ENCODE peak calls at places on chromosome 3, in seven cellular contexts. E is stimulated activated CD4-positive, alpha-beta T cell treated with anti-CD3 and anti-CD28 coated beads, Interleukin-15, amount 100 ng/mL, for 48 hours; M is pons; Q is heart left ventricle; X is foreskin keratinocyte; C is cerebellum; P is hypothalamus. T is an unnamed sample.
A peak's percentile ranks its signal among the peaks of the same experiment; 100 is the strongest.

GRCh38 chr3:170050753-170051152 is 13.0 kb downstream of the GPR160 start:
- DNase-seq in E (no peak), M (no peak), Q (no peak), X (no peak), C (no peak), P (no peak), T (no peak)

GRCh38 chr3:134347516-134347915 is 26.7 kb downstream of the AMOTL2 start:
- DNase-seq in E (no peak), M (no peak), Q (no peak), X (no peak), C (no peak), P (no peak), T (no peak)

GRCh38 chr3:40719660-40720287 is 195.0 kb downstream of the ZNF621 start:
- DNase-seq in E (no peak), M (no peak), Q (no peak), X (peak; percentile 55), C (peak; percentile 59), P (no peak), T (no peak)

GRCh38 chr3:46677096-46677702 is 16.3 kb downstream of the ALS2CL start:
- DNase-seq in E (no peak), M (no peak), Q (peak; percentile 86), X (no peak), C (no peak), P (no peak), T (no peak)

GRCh38 chr3:127588675-127589577 is 1.6 kb downstream of the TPRA1 start:
- DNase-seq in E (no peak), M (no peak), Q (peak; percentile 25), X (peak; percentile 80), C (no peak), P (no peak), T (peak; percentile 39)

GRCh38 chr3:120162400-120162799 is 68.2 kb upstream of the GSK3B start:
- DNase-seq in E (no peak), M (no peak), Q (no peak), X (peak; percentile 35), C (no peak), P (no peak), T (no peak)

GRCh38 chr3:64129106-64129505 is 96.2 kb downstream of the PRICKLE2 start:
- DNase-seq in E (no peak), M (no peak), Q (no peak), X (no peak), C (no peak), P (no peak), T (no peak)

GRCh38 chr3:131454501-131454900 is 48.3 kb downstream of the MRPL3 start:
- DNase-seq in E (no peak), M (no peak), Q (no peak), X (peak; percentile 63), C (no peak), P (no peak), T (peak; percentile 63)

GRCh38 chr3:102089182-102089581 is 239.9 kb downstream of the NFKBIZ start:
- DNase-seq in E (no peak), M (no peak), Q (no peak), X (no peak), C (no peak), P (no peak), T (no peak)

GRCh38 chr3:27976933-27977332 is 254.8 kb upstream of the EOMES start:
- DNase-seq in E (no peak), M (no peak), Q (no peak), X (peak; percentile 85), C (no peak), P (no peak), T (peak; percentile 17)